ENCODE peak calls at places on chromosomes 11 and 22, in eight cellular contexts. One of them, this sample, is unnamed.

GRCh38 chr11:73570415-73571114 is 27.3 kb downstream of the FAM168A start:
- DNase-seq in AG10803: peak; percentile 23
- DNase-seq in suprapubic skin: no peak
- DNase-seq in HS-27A: no peak
- DNase-seq in omental fat pad: no peak
- DNase-seq in activated CD4-positive, alpha-beta T cell treated with anti-CD3 and anti-CD28 coated beads, Interleukin-2, amount 50 U/mL, for 24 hours: no peak
- DNase-seq in neuronal stem cell: no peak
- DNase-seq in NCI-H1105 treated with DMSO at 0.1 percent for 48 hours: peak; percentile 18
- DNase-seq in this sample: no peak

GRCh38 chr11:104830080-104830479 is 68.2 kb downstream of the CASP12 start:
- DNase-seq in suprapubic skin: no peak
- DNase-seq in activated CD4-positive, alpha-beta T cell treated with anti-CD3 and anti-CD28 coated beads, Interleukin-2, amount 50 U/mL, for 24 hours: no peak
- DNase-seq in HS-27A: peak; percentile 2
- DNase-seq in neuronal stem cell: no peak
- DNase-seq in NCI-H1105 treated with DMSO at 0.1 percent for 48 hours: no peak
- DNase-seq in omental fat pad: no peak
- DNase-seq in AG10803: peak; percentile 74
- DNase-seq in this sample: no peak

GRCh38 chr11:117072517-117073218 is 25.6 kb downstream of the SIK3 start:
- DNase-seq in omental fat pad: no peak
- DNase-seq in suprapubic skin: no peak
- DNase-seq in activated CD4-positive, alpha-beta T cell treated with anti-CD3 and anti-CD28 coated beads, Interleukin-2, amount 50 U/mL, for 24 hours: peak; percentile 66
- DNase-seq in HS-27A: peak; percentile 54
- DNase-seq in NCI-H1105 treated with DMSO at 0.1 percent for 48 hours: no peak
- DNase-seq in neuronal stem cell: no peak
- DNase-seq in AG10803: peak; percentile 90
- DNase-seq in this sample: no peak

GRCh38 chr11:75631086-75631694 is 37.6 kb downstream of the MAP6 start:
- DNase-seq in activated CD4-positive, alpha-beta T cell treated with anti-CD3 and anti-CD28 coated beads, Interleukin-2, amount 50 U/mL, for 24 hours: no peak
- DNase-seq in omental fat pad: no peak
- DNase-seq in HS-27A: no peak
- DNase-seq in AG10803: peak; percentile 14
- DNase-seq in suprapubic skin: no peak
- DNase-seq in NCI-H1105 treated with DMSO at 0.1 percent for 48 hours: no peak
- DNase-seq in neuronal stem cell: no peak
- DNase-seq in this sample: peak; percentile 13

GRCh38 chr22:46262449-46263207 is 515 bp downstream of the PKDREJ start:
- DNase-seq in neuronal stem cell: no peak
- DNase-seq in AG10803: peak; percentile 31
- DNase-seq in omental fat pad: no peak
- DNase-seq in HS-27A: no peak
- DNase-seq in NCI-H1105 treated with DMSO at 0.1 percent for 48 hours: no peak
- DNase-seq in suprapubic skin: no peak
- DNase-seq in activated CD4-positive, alpha-beta T cell treated with anti-CD3 and anti-CD28 coated beads, Interleukin-2, amount 50 U/mL, for 24 hours: no peak
- DNase-seq in this sample: peak; percentile 50

GRCh38 chr11:1049911-1050580 is 13.5 kb upstream of the MUC6 start:
- DNase-seq in AG10803: no peak
- DNase-seq in NCI-H1105 treated with DMSO at 0.1 percent for 48 hours: no peak
- DNase-seq in activated CD4-positive, alpha-beta T cell treated with anti-CD3 and anti-CD28 coated beads, Interleukin-2, amount 50 U/mL, for 24 hours: no peak
- DNase-seq in HS-27A: no peak
- DNase-seq in neuronal stem cell: no peak
- DNase-seq in omental fat pad: no peak
- DNase-seq in suprapubic skin: peak; percentile 60
- DNase-seq in this sample: peak; percentile 3

GRCh38 chr22:28123989-28124766 is 205.1 kb upstream of the PITPNB start:
- DNase-seq in activated CD4-positive, alpha-beta T cell treated with anti-CD3 and anti-CD28 coated beads, Interleukin-2, amount 50 U/mL, for 24 hours: no peak
- DNase-seq in neuronal stem cell: no peak
- DNase-seq in NCI-H1105 treated with DMSO at 0.1 percent for 48 hours: peak; percentile 67
- DNase-seq in omental fat pad: no peak
- DNase-seq in HS-27A: no peak
- DNase-seq in suprapubic skin: no peak
- DNase-seq in AG10803: no peak
- DNase-seq in this sample: no peak

GRCh38 chr11:59611570-59612565 is 3.7 kb downstream of the OSBP start:
- DNase-seq in HS-27A: no peak
- DNase-seq in omental fat pad: no peak
- DNase-seq in activated CD4-positive, alpha-beta T cell treated with anti-CD3 and anti-CD28 coated beads, Interleukin-2, amount 50 U/mL, for 24 hours: no peak
- DNase-seq in AG10803: peak; percentile 49
- DNase-seq in neuronal stem cell: no peak
- DNase-seq in suprapubic skin: no peak
- DNase-seq in NCI-H1105 treated with DMSO at 0.1 percent for 48 hours: peak; percentile 84
- DNase-seq in this sample: no peak

GRCh38 chr11:76659672-76660532 is 10.6 kb downstream of the LRRC32 start:
- DNase-seq in omental fat pad: no peak
- DNase-seq in neuronal stem cell: no peak
- DNase-seq in HS-27A: no peak
- DNase-seq in NCI-H1105 treated with DMSO at 0.1 percent for 48 hours: no peak
- DNase-seq in activated CD4-positive, alpha-beta T cell treated with anti-CD3 and anti-CD28 coated beads, Interleukin-2, amount 50 U/mL, for 24 hours: no peak
- DNase-seq in suprapubic skin: peak; percentile 55
- DNase-seq in AG10803: no peak
- DNase-seq in this sample: no peak

This sample was measured in nephron progenitor cell.